ENCODE peak calls at places on chromosome 7, in seven cellular contexts. One of them, this sample, is unnamed. For H3K4me1, the result is how much of the 10 kb centered on the place peaks cover.

GRCh38 chr7:115009139-115009538 is 87.2 kb downstream of the MDFIC start:
- DNase-seq in HCT116: no peak
- DNase-seq in prostate gland: no peak
- DNase-seq in GM12878: no peak
- DNase-seq in GM23338: no peak
- DNase-seq in stomach: no peak
- DNase-seq in endothelial cell of umbilical vein: no peak
- DNase-seq in this sample: no peak

GRCh38 chr7:75950111-75950681 is 35.2 kb downstream of the POR start:
- DNase-seq in HCT116: no peak
- DNase-seq in prostate gland: peak
- DNase-seq in GM12878: no peak
- DNase-seq in GM23338: no peak
- DNase-seq in stomach: no peak
- DNase-seq in endothelial cell of umbilical vein: no peak
- DNase-seq in this sample: no peak

GRCh38 chr7:99120503-99120902 is 23.4 kb downstream of the SMURF1 start:
- DNase-seq in HCT116: no peak
- DNase-seq in prostate gland: no peak
- DNase-seq in GM12878: no peak
- DNase-seq in GM23338: no peak
- DNase-seq in stomach: no peak
- DNase-seq in endothelial cell of umbilical vein: no peak
- DNase-seq in this sample: no peak

GRCh38 chr7:134943785-134944400 is 42.4 kb upstream of the AGBL3 start:
- DNase-seq in HCT116: peak
- DNase-seq in prostate gland: no peak
- DNase-seq in GM12878: no peak
- DNase-seq in GM23338: no peak
- DNase-seq in stomach: no peak
- DNase-seq in endothelial cell of umbilical vein: peak
- DNase-seq in this sample: no peak

GRCh38 chr7:75818462-75818861 is 4.9 kb upstream of the CCL24 start:
- DNase-seq in HCT116: no peak
- DNase-seq in prostate gland: no peak
- DNase-seq in GM12878: no peak
- DNase-seq in GM23338: no peak
- DNase-seq in stomach: no peak
- DNase-seq in endothelial cell of umbilical vein: no peak
- DNase-seq in this sample: no peak

GRCh38 chr7:117858731-117859130 is 14.5 kb downstream of the CTTNBP2 start:
- DNase-seq in HCT116: no peak
- DNase-seq in prostate gland: no peak
- DNase-seq in GM12878: no peak
- DNase-seq in GM23338: no peak
- DNase-seq in stomach: no peak
- DNase-seq in endothelial cell of umbilical vein: no peak
- DNase-seq in this sample: no peak

GRCh38 chr7:102468416-102469350 is 3.9 kb downstream of the LRWD1 start:
- DNase-seq in HCT116: no peak
- DNase-seq in prostate gland: no peak
- DNase-seq in GM12878: no peak
- DNase-seq in GM23338: no peak
- DNase-seq in stomach: no peak
- DNase-seq in endothelial cell of umbilical vein: no peak
- DNase-seq in this sample: no peak

GRCh38 chr7:134448359-134449229 is 10.3 kb downstream of the AKR1B1 start:
- DNase-seq in HCT116: peak
- DNase-seq in prostate gland: no peak
- DNase-seq in GM12878: no peak
- DNase-seq in GM23338: no peak
- DNase-seq in stomach: no peak
- DNase-seq in endothelial cell of umbilical vein: peak
- DNase-seq in this sample: no peak

GRCh38 chr7:84697506-84697905 is 489.4 kb downstream of the SEMA3D start:
- DNase-seq in HCT116: no peak
- DNase-seq in prostate gland: no peak
- DNase-seq in GM12878: no peak
- DNase-seq in GM23338: no peak
- DNase-seq in stomach: no peak
- DNase-seq in endothelial cell of umbilical vein: peak
- DNase-seq in this sample: no peak

GRCh38 chr7:50970092-50970491 is 187.4 kb upstream of the GRB10 start:
- DNase-seq in HCT116: no peak
- DNase-seq in prostate gland: no peak
- DNase-seq in GM12878: no peak
- DNase-seq in GM23338: peak
- DNase-seq in stomach: no peak
- DNase-seq in endothelial cell of umbilical vein: no peak
- DNase-seq in this sample: no peak

GRCh38 chr7:134699021-134699818 is 52.6 kb downstream of the BPGM start:
- DNase-seq in HCT116: no peak
- DNase-seq in prostate gland: no peak
- DNase-seq in GM12878: no peak
- DNase-seq in GM23338: peak
- DNase-seq in stomach: no peak
- DNase-seq in endothelial cell of umbilical vein: no peak
- DNase-seq in this sample: no peak

GRCh38 chr7:157432541-157432956 is 95.7 kb downstream of the DNAJB6 start:
- DNase-seq in HCT116: peak
- DNase-seq in prostate gland: peak
- DNase-seq in GM12878: no peak
- DNase-seq in GM23338: peak
- DNase-seq in stomach: peak
- DNase-seq in endothelial cell of umbilical vein: no peak
- DNase-seq in this sample: no peak

GRCh38 chr7:108802639-108803038 is 233.0 kb downstream of the DNAJB9 start:
- DNase-seq in HCT116: no peak
- DNase-seq in prostate gland: no peak
- DNase-seq in GM12878: no peak
- DNase-seq in GM23338: no peak
- DNase-seq in stomach: no peak
- DNase-seq in endothelial cell of umbilical vein: no peak
- DNase-seq in this sample: no peak

GRCh38 chr7:4226166-4226857 is 455.8 kb upstream of the FOXK1 start:
- DNase-seq in HCT116: peak
- DNase-seq in prostate gland: no peak
- DNase-seq in GM12878: no peak
- DNase-seq in GM23338: peak
- DNase-seq in stomach: no peak
- DNase-seq in endothelial cell of umbilical vein: no peak
- DNase-seq in this sample: no peak

GRCh38 chr7:46385662-46386309 is 464.7 kb upstream of the IGFBP3 start:
- DNase-seq in HCT116: no peak
- DNase-seq in prostate gland: no peak
- DNase-seq in GM12878: no peak
- DNase-seq in GM23338: no peak
- DNase-seq in stomach: no peak
- DNase-seq in endothelial cell of umbilical vein: peak
- DNase-seq in this sample: no peak

GRCh38 chr7:80843018-80843671 is 75.7 kb downstream of the SEMA3C start:
- DNase-seq in HCT116: no peak
- DNase-seq in prostate gland: no peak
- DNase-seq in GM12878: no peak
- DNase-seq in GM23338: no peak
- DNase-seq in stomach: no peak
- DNase-seq in endothelial cell of umbilical vein: no peak
- DNase-seq in this sample: no peak

GRCh38 chr7:1523208-1523607 is 7.3 kb upstream of the MAFK start:
- DNase-seq in HCT116: no peak
- DNase-seq in prostate gland: no peak
- DNase-seq in GM12878: no peak
- DNase-seq in GM23338: peak
- DNase-seq in stomach: no peak
- DNase-seq in endothelial cell of umbilical vein: no peak
- DNase-seq in this sample: no peak

GRCh38 chr7:1516586-1517251 is 12.5 kb upstream of the INTS1 start:
- DNase-seq in HCT116: no peak
- DNase-seq in prostate gland: no peak
- DNase-seq in GM12878: no peak
- DNase-seq in GM23338: no peak
- DNase-seq in stomach: no peak
- DNase-seq in endothelial cell of umbilical vein: no peak
- DNase-seq in this sample: peak

GRCh38 chr7:1523838-1524237 is 6.7 kb upstream of the MAFK start:
- DNase-seq in HCT116: no peak
- DNase-seq in prostate gland: no peak
- DNase-seq in GM12878: no peak
- DNase-seq in GM23338: no peak
- DNase-seq in stomach: no peak
- DNase-seq in endothelial cell of umbilical vein: no peak
- DNase-seq in this sample: no peak

GRCh38 chr7:1521454-1521853 is 9.0 kb upstream of the MAFK start:
- DNase-seq in HCT116: no peak
- DNase-seq in prostate gland: no peak
- DNase-seq in GM12878: no peak
- DNase-seq in GM23338: no peak
- DNase-seq in stomach: no peak
- DNase-seq in endothelial cell of umbilical vein: no peak
- DNase-seq in this sample: no peak

GRCh38 chr7:1520574-1521234 is 9.8 kb upstream of the MAFK start:
- DNase-seq in HCT116: peak
- DNase-seq in prostate gland: no peak
- DNase-seq in GM12878: no peak
- DNase-seq in GM23338: no peak
- DNase-seq in stomach: no peak
- DNase-seq in endothelial cell of umbilical vein: peak
- DNase-seq in this sample: no peak
- TF ChIP-seq POLR2AphosphoS5 in HCT116: no peak
- TF ChIP-seq POLR2AphosphoS5 in prostate gland: no peak
- TF ChIP-seq POLR2AphosphoS5 in GM12878: no peak
- TF ChIP-seq POLR2AphosphoS5 in GM23338: no peak
- TF ChIP-seq POLR2AphosphoS5 in stomach: no peak
- TF ChIP-seq POLR2AphosphoS5 in endothelial cell of umbilical vein: no peak
- TF ChIP-seq POLR2AphosphoS5 in this sample: peak

GRCh38 chr7:122256036-122256805 is 48.3 kb downstream of the FEZF1 start:
- DNase-seq in HCT116: no peak
- DNase-seq in prostate gland: no peak
- DNase-seq in GM12878: no peak
- DNase-seq in GM23338: no peak
- DNase-seq in stomach: no peak
- DNase-seq in endothelial cell of umbilical vein: no peak
- DNase-seq in this sample: no peak
- H3K27ac ChIP-seq in HCT116: no peak
- H3K27ac ChIP-seq in prostate gland: no peak
- H3K27ac ChIP-seq in GM12878: no peak
- H3K27ac ChIP-seq in GM23338: no peak
- H3K27ac ChIP-seq in stomach: no peak
- H3K27ac ChIP-seq in endothelial cell of umbilical vein: no peak
- H3K27ac ChIP-seq in this sample: no peak

GRCh38 chr7:139750459-139751095 is 27.2 kb downstream of the HIPK2 start:
- DNase-seq in HCT116: no peak
- DNase-seq in prostate gland: no peak
- DNase-seq in GM12878: no peak
- DNase-seq in GM23338: no peak
- DNase-seq in stomach: no peak
- DNase-seq in endothelial cell of umbilical vein: no peak
- DNase-seq in this sample: no peak

GRCh38 chr7:139752148-139752547 is 25.6 kb downstream of the HIPK2 start:
- DNase-seq in HCT116: no peak
- DNase-seq in prostate gland: no peak
- DNase-seq in GM12878: no peak
- DNase-seq in GM23338: no peak
- DNase-seq in stomach: no peak
- DNase-seq in endothelial cell of umbilical vein: no peak
- DNase-seq in this sample: no peak

GRCh38 chr7:139752600-139752999 is 25.2 kb downstream of the HIPK2 start:
- DNase-seq in HCT116: no peak
- DNase-seq in prostate gland: no peak
- DNase-seq in GM12878: no peak
- DNase-seq in GM23338: no peak
- DNase-seq in stomach: no peak
- DNase-seq in endothelial cell of umbilical vein: no peak
- DNase-seq in this sample: no peak

GRCh38 chr7:139753079-139753692 is 24.6 kb downstream of the HIPK2 start:
- DNase-seq in HCT116: no peak
- DNase-seq in prostate gland: no peak
- DNase-seq in GM12878: no peak
- DNase-seq in GM23338: peak
- DNase-seq in stomach: no peak
- DNase-seq in endothelial cell of umbilical vein: no peak
- DNase-seq in this sample: no peak

DNA sequence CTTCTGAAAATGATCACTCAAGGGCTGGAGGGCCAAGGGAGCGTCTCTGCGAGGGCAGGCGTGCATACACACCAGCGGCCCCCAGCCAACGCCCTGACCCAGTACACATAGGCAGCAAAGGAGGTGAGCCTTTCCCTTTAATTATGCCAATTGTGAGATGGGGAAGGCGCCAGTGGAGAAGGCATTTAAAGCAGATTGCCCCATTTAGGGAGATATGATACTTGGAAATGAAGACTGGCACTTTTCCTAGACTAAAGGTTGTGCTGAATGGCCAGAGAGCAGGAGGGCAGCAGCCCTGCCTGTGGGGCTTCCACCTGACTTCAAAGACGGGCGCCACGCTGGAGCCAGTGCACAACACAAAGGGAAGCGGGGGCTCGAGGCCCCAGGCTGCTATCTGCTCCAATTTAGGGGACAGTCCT is 24.1 kb downstream of the HIPK2 start:
- DNase-seq in HCT116: no peak
- DNase-seq in prostate gland: no peak
- DNase-seq in GM12878: no peak
- DNase-seq in GM23338: no peak
- DNase-seq in stomach: no peak
- DNase-seq in endothelial cell of umbilical vein: no peak
- DNase-seq in this sample: no peak
- H3K4me1 ChIP-seq in HCT116: under half
- H3K4me1 ChIP-seq in prostate gland: under half
- H3K4me1 ChIP-seq in GM12878: under half
- H3K4me1 ChIP-seq in GM23338: under half
- H3K4me1 ChIP-seq in stomach: under half
- H3K4me1 ChIP-seq in endothelial cell of umbilical vein: under half
- H3K4me1 ChIP-seq in this sample: under half

GRCh38 chr7:73718905-73719805 is at the start of gene STX1A:
- DNase-seq in HCT116: no peak
- DNase-seq in prostate gland: peak
- DNase-seq in GM12878: no peak
- DNase-seq in GM23338: peak
- DNase-seq in stomach: peak
- DNase-seq in endothelial cell of umbilical vein: peak
- DNase-seq in this sample: no peak

GRCh38 chr7:73718438-73718881 is 1.0 kb downstream of the STX1A start:
- DNase-seq in HCT116: no peak
- DNase-seq in prostate gland: no peak
- DNase-seq in GM12878: no peak
- DNase-seq in GM23338: no peak
- DNase-seq in stomach: no peak
- DNase-seq in endothelial cell of umbilical vein: no peak
- DNase-seq in this sample: no peak

GRCh38 chr7:73717025-73717807 is 2.3 kb downstream of the STX1A start:
- DNase-seq in HCT116: no peak
- DNase-seq in prostate gland: no peak
- DNase-seq in GM12878: no peak
- DNase-seq in GM23338: no peak
- DNase-seq in stomach: no peak
- DNase-seq in endothelial cell of umbilical vein: peak
- DNase-seq in this sample: no peak

GRCh38 chr7:73716318-73716890 is 3.1 kb downstream of the STX1A start:
- DNase-seq in HCT116: no peak
- DNase-seq in prostate gland: no peak
- DNase-seq in GM12878: no peak
- DNase-seq in GM23338: no peak
- DNase-seq in stomach: no peak
- DNase-seq in endothelial cell of umbilical vein: no peak
- DNase-seq in this sample: no peak

GRCh38 chr7:73717991-73718405 is 1.5 kb downstream of the STX1A start:
- DNase-seq in HCT116: peak
- DNase-seq in prostate gland: no peak
- DNase-seq in GM12878: no peak
- DNase-seq in GM23338: no peak
- DNase-seq in stomach: no peak
- DNase-seq in endothelial cell of umbilical vein: peak
- DNase-seq in this sample: no peak
- TF ChIP-seq POLR2AphosphoS5 in HCT116: no peak
- TF ChIP-seq POLR2AphosphoS5 in prostate gland: no peak
- TF ChIP-seq POLR2AphosphoS5 in GM12878: no peak
- TF ChIP-seq POLR2AphosphoS5 in GM23338: no peak
- TF ChIP-seq POLR2AphosphoS5 in stomach: no peak
- TF ChIP-seq POLR2AphosphoS5 in endothelial cell of umbilical vein: peak
- TF ChIP-seq POLR2AphosphoS5 in this sample: no peak